ENCODE peak calls at places on chromosomes 7 and 10, in five cellular contexts. D is PC-3, L is left ventricle myocardium inferior, V is fibroblast of lung, H is heart right ventricle. R is an unnamed sample.

GRCh38 chr7:91398341-91398740 is 134.1 kb downstream of the FZD1 start:
- DNase-seq in V (no peak), L (no peak), H (no peak), D (no peak), R (no peak)

GRCh38 chr7:28296571-28297483 is 115.5 kb upstream of the CREB5 start:
- DNase-seq in H (peak), V (peak), L (peak), D (peak), R (no peak)

GRCh38 chr10:47260505-47261111 is 39.4 kb upstream of the GDF10 start:
- DNase-seq in H (no peak), D (no peak), V (no peak), L (no peak), R (no peak)

GRCh38 chr7:131106681-131107342 is 220.9 kb upstream of the MKLN1 start:
- DNase-seq in H (peak), L (peak), D (peak), V (no peak), R (peak)

GRCh38 chr10:71236822-71237682 is 24.7 kb downstream of the UNC5B start:
- DNase-seq in D (no peak), V (no peak), L (no peak), H (no peak), R (no peak)

GRCh38 chr7:16399265-16399801 is 22.0 kb downstream of the CRPPA start:
- DNase-seq in D (no peak), L (no peak), V (peak), H (no peak), R (no peak)

GRCh38 chr10:970311-971149 is 17.7 kb upstream of the GTPBP4 start:
- DNase-seq in H (no peak), L (no peak), V (peak), D (peak), R (no peak)

GRCh38 chr7:82593780-82594179 is 150.2 kb upstream of the CACNA2D1 start:
- DNase-seq in D (peak), V (no peak), H (no peak), L (no peak), R (no peak)

GRCh38 chr10:20897146-20897834 is at the start of gene NEBL:
- DNase-seq in D (no peak), L (peak), H (peak), V (no peak), R (no peak)
- TF ChIP-seq CTCF in D (no peak), L (no peak), H (no peak), V (no peak), R (no peak)

DNA sequence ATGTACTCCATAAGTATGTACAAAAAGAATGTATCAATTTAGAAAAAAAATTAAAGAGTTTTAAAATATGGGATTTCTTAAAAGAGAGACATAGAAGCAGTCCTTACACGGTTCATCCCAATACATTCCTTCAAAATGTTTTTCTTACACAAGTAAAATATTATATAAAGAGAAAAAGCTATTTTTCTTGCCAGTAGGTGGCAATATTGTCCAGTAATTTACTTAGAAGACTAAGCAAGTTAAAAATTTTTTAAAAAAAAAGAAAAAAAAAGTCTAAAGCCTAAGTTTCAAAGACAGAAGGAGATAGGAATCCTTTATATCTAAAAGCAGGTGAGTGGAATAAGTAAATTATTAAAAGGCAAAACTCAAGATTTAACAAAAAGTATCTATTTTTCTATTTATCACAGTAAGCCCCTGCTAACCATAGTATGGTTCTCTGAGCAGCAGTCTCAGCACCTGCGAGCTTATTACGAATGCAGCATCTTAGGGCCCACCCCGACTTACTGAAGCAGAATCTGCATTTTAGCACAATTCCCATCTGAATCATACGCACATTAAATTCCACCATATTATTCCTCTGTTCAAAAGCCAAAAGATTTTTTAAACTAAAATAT is 240.6 kb downstream of the DGKI start:
- DNase-seq in V (peak), L (no peak), D (peak), H (no peak), R (peak)
- TF ChIP-seq CTCF in V (no peak), L (peak), D (peak), H (peak), R (peak)

GRCh38 chr7:2796358-2797352 is 47.5 kb downstream of the GNA12 start:
- DNase-seq in H (peak), V (peak), D (no peak), L (peak), R (no peak)
- TF ChIP-seq CTCF in H (no peak), V (no peak), D (no peak), L (no peak), R (no peak)

DNA sequence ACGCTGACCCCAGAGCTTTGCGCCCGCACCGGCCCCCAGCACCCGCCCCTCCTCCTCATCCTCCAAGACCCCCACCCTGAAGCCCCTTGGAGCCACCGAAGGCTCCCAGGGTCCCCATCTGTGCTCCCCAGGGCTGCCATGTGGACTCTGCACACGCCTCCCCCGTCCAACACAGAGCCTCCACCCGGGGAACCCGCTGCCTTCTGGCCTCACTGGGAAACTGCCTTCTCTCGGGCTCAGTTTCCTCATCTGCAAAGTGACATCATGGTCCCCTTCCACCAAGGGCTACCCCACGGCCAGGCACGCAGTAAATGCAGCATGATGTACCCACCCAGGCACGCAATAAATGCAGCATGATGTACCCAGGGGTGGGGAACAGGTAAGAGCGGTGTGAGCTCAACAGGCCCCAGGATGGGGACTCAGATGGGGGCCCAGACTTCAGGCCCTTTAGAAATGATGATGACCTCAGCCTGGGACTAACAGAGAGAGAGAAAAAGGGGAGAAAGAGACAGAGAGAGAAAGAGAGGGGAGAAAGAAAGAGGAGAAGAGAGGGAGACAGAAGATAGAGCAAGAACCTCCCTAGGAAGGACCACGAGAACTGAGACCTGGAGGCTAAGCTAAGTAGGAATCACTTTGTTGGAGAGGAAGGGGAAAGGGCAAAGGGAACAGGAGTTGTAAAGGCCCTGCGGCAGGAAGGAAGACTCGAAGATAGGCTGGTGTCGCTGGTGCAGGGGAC is 2.5 kb upstream of the MICALL2 start:
- DNase-seq in L (no peak), D (no peak), H (no peak), V (no peak), R (no peak)
- TF ChIP-seq CTCF in L (no peak), D (no peak), H (no peak), V (no peak), R (no peak)

DNA sequence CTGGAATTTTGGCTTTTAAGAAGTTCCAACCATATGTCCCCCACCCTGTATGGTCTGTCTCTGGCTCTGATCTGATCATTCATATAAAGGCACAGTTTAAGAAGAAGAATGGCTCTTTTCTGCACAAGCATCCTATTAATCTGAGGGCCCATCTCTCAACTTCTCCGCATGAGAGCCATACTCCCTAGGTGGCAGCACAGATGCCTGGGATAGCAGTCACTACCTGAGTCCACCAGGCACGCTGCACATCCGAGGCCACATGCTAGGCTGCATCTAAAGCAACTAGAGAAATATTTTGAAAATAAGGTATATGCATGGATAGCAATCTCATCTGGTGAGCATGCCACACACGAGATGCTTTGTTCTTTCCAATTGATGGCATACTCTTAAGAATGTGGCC is 565.5 kb downstream of the PARD3 start:
- DNase-seq in L (no peak), D (peak), V (no peak), H (no peak), R (no peak)
- TF ChIP-seq CTCF in L (no peak), D (peak), V (no peak), H (no peak), R (no peak)

GRCh38 chr10:93039721-93040120 is 20.9 kb upstream of the CYP26C1 start:
- DNase-seq in D (peak), V (peak), H (no peak), L (no peak), R (no peak)
- TF ChIP-seq CTCF in D (peak), V (peak), H (peak), L (peak), R (peak)

DNA sequence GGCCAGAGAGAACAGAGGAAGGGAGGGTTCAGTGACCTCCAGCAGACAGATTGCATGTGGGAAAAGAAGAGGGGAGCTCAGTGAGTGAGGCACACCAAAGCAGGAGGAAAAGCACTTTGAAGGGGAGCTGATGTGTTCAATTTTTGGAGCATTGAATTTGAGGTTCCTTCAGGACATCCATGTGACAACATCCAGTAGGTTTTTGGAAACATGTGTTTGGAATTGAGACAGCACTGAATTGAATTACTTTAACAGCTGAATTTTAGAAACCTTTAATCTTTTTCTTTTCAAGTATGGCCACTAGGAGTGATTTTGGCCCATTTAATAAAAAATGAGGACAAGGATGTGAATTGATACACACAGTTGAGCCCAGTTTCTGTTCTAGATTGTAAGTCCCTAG is 101.8 kb upstream of the SEC61G start:
- DNase-seq in H (no peak), D (no peak), L (no peak), V (no peak), R (no peak)
- TF ChIP-seq CTCF in H (no peak), D (no peak), L (peak), V (no peak), R (no peak)

GRCh38 chr10:118106426-118106825 is 59.7 kb upstream of the RAB11FIP2 start:
- DNase-seq in D (peak), H (no peak), V (peak), L (no peak), R (peak)
- TF ChIP-seq CTCF in D (peak), H (peak), V (peak), L (peak), R (peak)

R was measured in AG09319.